ENCODE peak calls at places on chromosomes 6 and 20, in six cellular contexts. F is H9, O is IMR-90, B is neuronal stem cell, E is mesenchymal stem cell, W is H1. I is an unnamed sample.
A peak's percentile ranks its signal among the peaks of the same experiment; 100 is the strongest.

GRCh38 chr6:37433657-37434271 is 743 bp downstream of the CMTR1 start:
- DNase-seq in F (no peak), O (peak; percentile 12), B (no peak), E (peak; percentile 34), W (no peak), I (no peak)

GRCh38 chr6:52650946-52651345 is 20.0 kb upstream of the TMEM14A start:
- DNase-seq in F (no peak), O (peak; percentile 22), B (no peak), E (no peak), W (no peak), I (no peak)

GRCh38 chr6:158803733-158804143 is 15.4 kb downstream of the EZR start:
- DNase-seq in F (no peak), O (no peak), B (no peak), E (peak; percentile 53), W (no peak), I (peak; percentile 88)

GRCh38 chr6:78623567-78623966 is 243.8 kb upstream of the IRAK1BP1 start:
- DNase-seq in F (no peak), O (no peak), B (no peak), E (no peak), W (no peak), I (no peak)

GRCh38 chr6:3990692-3991491 is 88.0 kb downstream of the FAM217A start:
- DNase-seq in F (peak; percentile 88), O (peak; percentile 88), B (peak; percentile 64), E (peak; percentile 89), W (peak; percentile 93), I (peak; percentile 75)

GRCh38 chr20:50567860-50568548 is 57.8 kb downstream of the PTPN1 start:
- DNase-seq in F (peak; percentile 25), O (no peak), B (no peak), E (no peak), W (no peak), I (peak; percentile 88)

GRCh38 chr6:121951918-121952379 is 447.5 kb upstream of the HSF2 start:
- DNase-seq in F (no peak), O (peak; percentile 80), B (no peak), E (peak; percentile 68), W (no peak), I (no peak)

GRCh38 chr20:54981181-54981580 is 505.8 kb downstream of the DOK5 start:
- DNase-seq in F (no peak), O (no peak), B (no peak), E (no peak), W (no peak), I (no peak)

GRCh38 chr6:32973144-32973854 is 4.9 kb downstream of the BRD2 start:
- DNase-seq in F (no peak), O (peak; percentile 40), B (peak; percentile 63), E (peak; percentile 74), W (peak; percentile 50), I (no peak)

GRCh38 chr6:30749554-30750378 is 5.4 kb upstream of the IER3 start:
- DNase-seq in F (no peak), O (no peak), B (no peak), E (no peak), W (no peak), I (no peak)

GRCh38 chr6:150667977-150668716 is 68.5 kb downstream of the PLEKHG1 start:
- DNase-seq in F (no peak), O (peak; percentile 58), B (peak; percentile 80), E (peak; percentile 69), W (no peak), I (peak; percentile 95)

GRCh38 chr6:134621858-134622257 is 303.9 kb upstream of the SGK1 start:
- DNase-seq in F (no peak), O (peak; percentile 25), B (no peak), E (no peak), W (no peak), I (no peak)

GRCh38 chr6:109503327-109504224 is 20.6 kb upstream of the ZBTB24 start:
- DNase-seq in F (no peak), O (no peak), B (no peak), E (no peak), W (no peak), I (peak; percentile 21)

GRCh38 chr6:79868098-79868722 is 79.1 kb downstream of the ELOVL4 start:
- DNase-seq in F (peak; percentile 38), O (peak; percentile 62), B (peak; percentile 81), E (peak; percentile 75), W (peak; percentile 49), I (peak; percentile 87)

GRCh38 chr6:12637960-12638641 is 78.5 kb upstream of the PHACTR1 start:
- DNase-seq in F (peak; percentile 80), O (peak; percentile 31), B (peak; percentile 56), E (peak; percentile 74), W (peak; percentile 81), I (peak; percentile 84)

GRCh38 chr6:22141271-22141745 is 155.5 kb downstream of the PRL start:
- DNase-seq in F (no peak), O (peak; percentile 10), B (no peak), E (peak; percentile 16), W (no peak), I (no peak)

DNA sequence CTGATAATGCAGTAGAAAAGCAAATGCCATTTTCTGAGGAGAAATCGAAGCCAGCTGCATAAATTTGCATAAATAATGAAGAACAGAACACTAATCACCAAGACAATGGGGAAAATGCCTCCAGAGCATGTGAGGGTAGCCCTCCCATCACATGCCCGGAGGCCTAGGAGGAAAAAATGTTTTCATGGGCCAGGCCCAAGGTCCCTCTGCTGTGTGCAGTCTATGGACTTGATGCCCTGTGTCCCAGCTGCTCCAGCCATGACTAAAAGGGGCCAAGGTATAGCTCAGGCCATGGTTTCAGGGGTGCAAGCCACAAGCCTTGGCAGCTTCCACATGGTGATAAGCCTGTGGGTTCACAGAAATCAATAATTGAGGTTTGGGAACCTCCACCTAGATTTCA is 164.1 kb downstream of the HAO1 start:
- DNase-seq in F (no peak), O (no peak), B (no peak), E (no peak), W (no peak), I (no peak)
- H3K14ac ChIP-seq in F (no peak overlapping the region), O (no peak overlapping the region), B (no peak overlapping the region), E (no peak overlapping the region), W (no peak overlapping the region), I (no peak overlapping the region)

DNA sequence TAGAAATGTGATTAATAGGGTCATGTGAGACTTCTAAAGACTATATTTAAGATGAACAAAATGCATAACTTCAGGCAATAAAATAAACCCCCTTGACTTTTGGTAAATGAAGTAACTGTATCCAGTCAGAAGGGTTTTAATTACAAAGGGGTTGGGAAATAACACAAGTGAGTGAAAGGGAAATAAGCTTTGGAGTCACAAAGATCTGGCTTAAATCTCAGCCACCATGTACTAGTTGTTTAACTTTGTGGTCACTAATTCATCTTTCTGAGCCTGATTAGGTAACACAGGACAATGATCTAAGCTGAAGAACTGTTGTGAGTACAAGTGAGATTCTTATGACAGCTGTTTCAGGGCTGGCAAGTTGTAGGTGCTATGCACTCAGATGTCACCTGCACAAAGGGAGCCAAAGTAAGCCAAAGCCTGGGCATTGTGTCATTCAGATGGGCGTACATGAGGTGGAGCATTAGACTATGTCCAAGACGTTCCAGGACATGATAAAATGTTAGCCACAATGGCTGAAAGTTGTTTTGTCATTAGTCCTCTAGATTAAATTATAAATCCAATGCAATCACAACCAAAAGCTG is 13.8 kb downstream of the TOMM34 start:
- DNase-seq in F (no peak), O (peak; percentile 26), B (no peak), E (peak; percentile 25), W (no peak), I (no peak)
- H3K14ac ChIP-seq in F (no peak overlapping the region), O (no peak overlapping the region), B (no peak overlapping the region), E (no peak overlapping the region), W (no peak overlapping the region), I (no peak overlapping the region)

GRCh38 chr20:59614714-59615113 is 10.4 kb downstream of the PHACTR3 start:
- DNase-seq in F (no peak), O (no peak), B (no peak), E (no peak), W (no peak), I (no peak)
- H3K14ac ChIP-seq in F (no peak overlapping the region), O (no peak overlapping the region), B (no peak overlapping the region), E (no peak overlapping the region), W (no peak overlapping the region), I (no peak overlapping the region)

GRCh38 chr6:42086046-42086664 is 35.8 kb downstream of the TAF8 start:
- DNase-seq in F (no peak), O (no peak), B (no peak), E (no peak), W (no peak), I (no peak)

GRCh38 chr6:42090819-42091717 is 40.7 kb downstream of the TAF8 start:
- DNase-seq in F (no peak), O (no peak), B (no peak), E (no peak), W (no peak), I (no peak)

GRCh38 chr6:42084889-42085288 is 34.6 kb downstream of the TAF8 start:
- DNase-seq in F (no peak), O (peak; percentile 32), B (no peak), E (no peak), W (no peak), I (no peak)

GRCh38 chr6:42086665-42087050 is 36.3 kb downstream of the TAF8 start:
- DNase-seq in F (no peak), O (no peak), B (no peak), E (no peak), W (no peak), I (no peak)

DNA sequence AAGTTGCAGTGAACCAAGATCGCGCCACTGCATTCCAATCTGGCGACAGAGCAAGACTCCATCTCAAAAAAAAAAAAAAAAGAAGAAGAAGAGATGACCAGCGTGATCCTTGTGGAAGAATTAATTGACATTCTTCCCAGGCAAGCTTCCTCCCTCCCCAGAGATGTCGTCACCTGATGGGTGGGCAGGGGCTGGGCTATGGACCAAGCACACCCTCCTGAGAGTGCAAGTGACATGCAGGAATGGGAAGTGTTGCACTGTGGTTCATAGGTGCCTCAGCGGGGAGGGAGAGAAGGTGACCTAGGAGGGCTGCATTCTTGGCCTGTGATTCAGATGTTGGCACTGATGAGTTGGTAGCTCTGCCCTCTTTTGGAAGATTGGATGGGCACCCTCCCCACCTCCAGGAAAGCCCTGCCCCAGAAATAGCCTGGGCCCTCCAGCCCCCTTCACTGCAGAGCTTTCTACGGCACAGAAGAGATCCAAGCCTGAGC is 37.8 kb downstream of the TAF8 start:
- DNase-seq in F (no peak), O (peak; percentile 54), B (no peak), E (peak; percentile 50), W (no peak), I (no peak)
- H3K14ac ChIP-seq in F (no peak overlapping the region), O (peak overlapping the region; percentile 31), B (no peak overlapping the region), E (no peak overlapping the region), W (no peak overlapping the region), I (no peak overlapping the region)

GRCh38 chr6:1473166-1473565 is 83.8 kb downstream of the FOXF2 start:
- DNase-seq in F (no peak), O (no peak), B (no peak), E (no peak), W (no peak), I (no peak)
- H3K14ac ChIP-seq in F (peak overlapping the region; percentile 56), O (peak overlapping the region; percentile 55), B (no peak overlapping the region), E (no peak overlapping the region), W (no peak overlapping the region), I (no peak overlapping the region)

DNA sequence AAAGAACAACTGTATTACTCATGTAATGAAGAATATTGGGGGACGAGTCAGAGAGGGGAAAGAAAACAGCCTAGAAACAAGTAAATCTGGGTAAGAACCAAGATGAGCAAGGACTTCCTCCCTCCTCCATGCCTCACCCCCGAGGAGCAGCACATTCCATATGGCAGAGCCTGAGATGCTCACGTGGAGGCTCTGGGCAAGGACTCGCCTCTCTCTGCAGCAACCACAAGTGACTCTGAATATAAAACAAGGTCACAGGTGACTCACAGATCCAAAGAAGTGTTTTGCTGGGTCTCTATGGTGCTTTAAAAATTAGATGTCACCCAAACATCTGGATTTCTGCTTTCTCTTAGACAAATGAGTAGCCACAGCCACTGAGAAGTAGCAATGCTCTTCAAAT is 453.0 kb upstream of the SULF2 start:
- DNase-seq in F (no peak), O (peak; percentile 54), B (no peak), E (peak; percentile 37), W (no peak), I (no peak)
- H3K14ac ChIP-seq in F (no peak overlapping the region), O (no peak overlapping the region), B (no peak overlapping the region), E (no peak overlapping the region), W (no peak overlapping the region), I (no peak overlapping the region)